ENCODE peak calls at places on chromosomes 6 and 20, in six cellular contexts. One of them, this sample, is unnamed.

GRCh38 chr6:47298475-47298874 is 11.2 kb downstream of the TNFRSF21 start:
- DNase-seq in ovary: no peak
- DNase-seq in K562: no peak
- DNase-seq in HepG2: no peak
- DNase-seq in A549: no peak
- DNase-seq in stomach: no peak
- DNase-seq in this sample: no peak

GRCh38 chr6:155351273-155352129 is 37.2 kb upstream of the TFB1M start:
- DNase-seq in K562: no peak
- DNase-seq in stomach: no peak
- DNase-seq in HepG2: no peak
- DNase-seq in A549: no peak
- DNase-seq in ovary: no peak
- DNase-seq in this sample: no peak

GRCh38 chr6:115948751-115949150 is 111.9 kb downstream of the FRK start:
- DNase-seq in stomach: no peak
- DNase-seq in HepG2: no peak
- DNase-seq in ovary: no peak
- DNase-seq in K562: no peak
- DNase-seq in A549: no peak
- DNase-seq in this sample: no peak

GRCh38 chr6:77740380-77740779 is 87.5 kb downstream of the MEI4 start:
- DNase-seq in K562: peak
- DNase-seq in stomach: no peak
- DNase-seq in HepG2: peak
- DNase-seq in ovary: no peak
- DNase-seq in A549: peak
- DNase-seq in this sample: no peak

GRCh38 chr6:10099086-10099499 is 315.8 kb downstream of the TFAP2A start:
- DNase-seq in ovary: no peak
- DNase-seq in A549: no peak
- DNase-seq in K562: peak
- DNase-seq in HepG2: no peak
- DNase-seq in stomach: peak
- DNase-seq in this sample: peak

GRCh38 chr6:142935553-142936517 is 9.1 kb downstream of the HIVEP2 start:
- DNase-seq in HepG2: no peak
- DNase-seq in A549: no peak
- DNase-seq in stomach: no peak
- DNase-seq in K562: no peak
- DNase-seq in ovary: no peak
- DNase-seq in this sample: no peak

GRCh38 chr6:16707101-16707783 is 54.0 kb downstream of the ATXN1 start:
- DNase-seq in HepG2: no peak
- DNase-seq in ovary: no peak
- DNase-seq in A549: no peak
- DNase-seq in stomach: no peak
- DNase-seq in K562: no peak
- DNase-seq in this sample: no peak

GRCh38 chr20:19378057-19378456 is 165.6 kb downstream of the SLC24A3 start:
- DNase-seq in K562: no peak
- DNase-seq in stomach: no peak
- DNase-seq in A549: no peak
- DNase-seq in ovary: no peak
- DNase-seq in HepG2: no peak
- DNase-seq in this sample: no peak

GRCh38 chr20:62994850-62995249 is 11.9 kb downstream of the BHLHE23 start:
- DNase-seq in HepG2: no peak
- DNase-seq in ovary: no peak
- DNase-seq in K562: no peak
- DNase-seq in stomach: no peak
- DNase-seq in A549: no peak
- DNase-seq in this sample: no peak

GRCh38 chr20:24059174-24059573 is 70.6 kb upstream of the GGTLC1 start:
- DNase-seq in A549: no peak
- DNase-seq in ovary: no peak
- DNase-seq in stomach: no peak
- DNase-seq in K562: no peak
- DNase-seq in HepG2: no peak
- DNase-seq in this sample: no peak

GRCh38 chr6:148440877-148441453 is 98.3 kb downstream of the SASH1 start:
- DNase-seq in K562: no peak
- DNase-seq in ovary: peak
- DNase-seq in HepG2: peak
- DNase-seq in A549: peak
- DNase-seq in stomach: peak
- DNase-seq in this sample: peak

GRCh38 chr6:148443798-148444560 is 101.3 kb downstream of the SASH1 start:
- DNase-seq in HepG2: no peak
- DNase-seq in K562: no peak
- DNase-seq in stomach: no peak
- DNase-seq in A549: no peak
- DNase-seq in ovary: no peak
- DNase-seq in this sample: no peak

GRCh38 chr6:148438593-148438992 is 96.0 kb downstream of the SASH1 start:
- DNase-seq in stomach: no peak
- DNase-seq in K562: no peak
- DNase-seq in HepG2: no peak
- DNase-seq in ovary: no peak
- DNase-seq in A549: no peak
- DNase-seq in this sample: no peak

GRCh38 chr6:148440021-148440420 is 97.4 kb downstream of the SASH1 start:
- DNase-seq in HepG2: no peak
- DNase-seq in K562: no peak
- DNase-seq in stomach: no peak
- DNase-seq in ovary: no peak
- DNase-seq in A549: no peak
- DNase-seq in this sample: no peak

GRCh38 chr6:148441454-148441911 is 98.8 kb downstream of the SASH1 start:
- DNase-seq in K562: no peak
- DNase-seq in HepG2: peak
- DNase-seq in stomach: no peak
- DNase-seq in ovary: no peak
- DNase-seq in A549: peak
- DNase-seq in this sample: no peak
- TF ChIP-seq EP300 in K562: no peak
- TF ChIP-seq EP300 in HepG2: no peak
- TF ChIP-seq EP300 in stomach: no peak
- TF ChIP-seq EP300 in ovary: no peak
- TF ChIP-seq EP300 in A549: no peak
- TF ChIP-seq EP300 in this sample: peak

DNA sequence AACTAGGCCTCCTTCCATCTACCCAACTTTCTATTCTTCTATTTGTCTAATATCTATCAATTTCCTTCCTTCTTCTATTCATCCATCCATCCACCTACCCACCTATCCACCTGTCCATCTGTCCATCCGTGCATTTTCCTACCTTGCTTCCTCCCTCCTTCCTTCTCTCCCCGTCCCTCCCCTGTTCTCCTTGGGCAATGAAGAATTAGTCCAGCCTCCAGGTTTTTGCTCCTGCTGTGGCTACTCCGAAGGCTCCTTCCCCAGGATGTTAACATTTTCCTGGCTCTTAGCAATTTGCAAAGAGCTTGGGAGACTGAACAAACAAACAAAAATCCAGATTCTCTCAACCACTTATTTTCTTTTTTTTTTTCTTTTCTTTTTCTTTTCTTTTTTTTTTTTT is 81.6 kb downstream of the KCNB1 start:
- DNase-seq in A549: no peak
- DNase-seq in HepG2: no peak
- DNase-seq in K562: no peak
- DNase-seq in ovary: no peak
- DNase-seq in stomach: no peak
- DNase-seq in this sample: no peak
- H3K27ac ChIP-seq in A549: no peak
- H3K27ac ChIP-seq in HepG2: no peak
- H3K27ac ChIP-seq in K562: no peak
- H3K27ac ChIP-seq in ovary: no peak
- H3K27ac ChIP-seq in stomach: peak
- H3K27ac ChIP-seq in this sample: no peak

DNA sequence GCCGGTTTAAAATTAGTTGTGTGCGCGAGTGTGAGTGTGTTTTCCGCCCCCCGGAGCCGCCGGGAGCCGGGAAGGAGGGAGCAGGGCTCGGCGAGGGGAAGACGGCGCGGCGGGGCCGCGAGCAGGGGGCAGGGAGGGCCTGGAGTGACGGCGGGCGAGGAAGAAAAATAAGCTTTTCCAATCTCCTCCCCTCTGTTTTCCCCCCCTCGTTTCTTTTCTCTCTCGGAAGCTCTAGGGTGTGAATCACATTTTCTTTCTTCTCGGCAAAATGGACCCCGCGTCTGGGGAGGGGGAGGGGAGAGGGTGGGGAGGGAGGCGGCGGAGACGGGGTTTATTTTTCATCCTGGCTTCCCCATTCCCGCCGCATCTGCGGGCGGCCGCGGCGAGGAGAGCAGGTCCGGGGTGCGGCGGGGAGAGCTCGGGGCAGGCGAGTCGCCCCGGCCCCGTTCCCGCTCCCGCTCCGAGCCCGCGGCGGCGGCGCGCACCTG is 881 bp downstream of the BICRAL start:
- DNase-seq in ovary: peak
- DNase-seq in stomach: peak
- DNase-seq in A549: peak
- DNase-seq in K562: peak
- DNase-seq in HepG2: peak
- DNase-seq in this sample: peak
- TF ChIP-seq POLR2A in ovary: peak
- TF ChIP-seq POLR2A in stomach: peak
- TF ChIP-seq POLR2A in A549: peak
- TF ChIP-seq POLR2A in K562: peak
- TF ChIP-seq POLR2A in HepG2: peak
- TF ChIP-seq POLR2A in this sample: peak

GRCh38 chr6:167733740-167734661 is 92.7 kb upstream of the AFDN start:
- DNase-seq in stomach: peak
- DNase-seq in ovary: peak
- DNase-seq in HepG2: peak
- DNase-seq in K562: no peak
- DNase-seq in A549: no peak
- DNase-seq in this sample: no peak
- TF ChIP-seq EP300 in stomach: no peak
- TF ChIP-seq EP300 in ovary: no peak
- TF ChIP-seq EP300 in HepG2: peak
- TF ChIP-seq EP300 in K562: no peak
- TF ChIP-seq EP300 in A549: no peak
- TF ChIP-seq EP300 in this sample: no peak

GRCh38 chr20:50933589-50933988 is 2.4 kb upstream of the ADNP start:
- DNase-seq in ovary: no peak
- DNase-seq in K562: no peak
- DNase-seq in stomach: no peak
- DNase-seq in A549: no peak
- DNase-seq in HepG2: no peak
- DNase-seq in this sample: no peak

GRCh38 chr20:50931048-50931305 is 260 bp downstream of the ADNP start:
- DNase-seq in ovary: no peak
- DNase-seq in stomach: no peak
- DNase-seq in K562: no peak
- DNase-seq in A549: no peak
- DNase-seq in HepG2: no peak
- DNase-seq in this sample: no peak

GRCh38 chr20:50931306-50932015 is at the start of gene ADNP:
- DNase-seq in K562: peak
- DNase-seq in ovary: peak
- DNase-seq in stomach: peak
- DNase-seq in A549: peak
- DNase-seq in HepG2: peak
- DNase-seq in this sample: peak

GRCh38 chr20:50932016-50932338 is 740 bp upstream of the ADNP start:
- DNase-seq in stomach: no peak
- DNase-seq in ovary: no peak
- DNase-seq in A549: no peak
- DNase-seq in HepG2: no peak
- DNase-seq in K562: no peak
- DNase-seq in this sample: no peak

GRCh38 chr20:50932881-50933280 is 1.6 kb upstream of the ADNP start:
- DNase-seq in K562: no peak
- DNase-seq in A549: no peak
- DNase-seq in ovary: no peak
- DNase-seq in stomach: no peak
- DNase-seq in HepG2: no peak
- DNase-seq in this sample: no peak
- H3K27ac ChIP-seq in K562: no peak
- H3K27ac ChIP-seq in A549: no peak
- H3K27ac ChIP-seq in ovary: no peak
- H3K27ac ChIP-seq in stomach: no peak
- H3K27ac ChIP-seq in HepG2: peak
- H3K27ac ChIP-seq in this sample: no peak

GRCh38 chr20:58890073-58890453 is 37.5 kb downstream of the GNAS start:
- DNase-seq in HepG2: no peak
- DNase-seq in stomach: no peak
- DNase-seq in A549: no peak
- DNase-seq in K562: no peak
- DNase-seq in ovary: no peak
- DNase-seq in this sample: no peak

GRCh38 chr20:58889334-58890072 is 37.0 kb downstream of the GNAS start:
- DNase-seq in stomach: no peak
- DNase-seq in K562: no peak
- DNase-seq in HepG2: no peak
- DNase-seq in ovary: peak
- DNase-seq in A549: no peak
- DNase-seq in this sample: peak

GRCh38 chr20:58891686-58892125 is 39.2 kb downstream of the GNAS start:
- DNase-seq in HepG2: no peak
- DNase-seq in A549: peak
- DNase-seq in ovary: peak
- DNase-seq in stomach: peak
- DNase-seq in K562: peak
- DNase-seq in this sample: peak

GRCh38 chr20:58891076-58891685 is 38.7 kb downstream of the GNAS start:
- DNase-seq in K562: peak
- DNase-seq in ovary: peak
- DNase-seq in HepG2: no peak
- DNase-seq in A549: peak
- DNase-seq in stomach: peak
- DNase-seq in this sample: peak

DNA sequence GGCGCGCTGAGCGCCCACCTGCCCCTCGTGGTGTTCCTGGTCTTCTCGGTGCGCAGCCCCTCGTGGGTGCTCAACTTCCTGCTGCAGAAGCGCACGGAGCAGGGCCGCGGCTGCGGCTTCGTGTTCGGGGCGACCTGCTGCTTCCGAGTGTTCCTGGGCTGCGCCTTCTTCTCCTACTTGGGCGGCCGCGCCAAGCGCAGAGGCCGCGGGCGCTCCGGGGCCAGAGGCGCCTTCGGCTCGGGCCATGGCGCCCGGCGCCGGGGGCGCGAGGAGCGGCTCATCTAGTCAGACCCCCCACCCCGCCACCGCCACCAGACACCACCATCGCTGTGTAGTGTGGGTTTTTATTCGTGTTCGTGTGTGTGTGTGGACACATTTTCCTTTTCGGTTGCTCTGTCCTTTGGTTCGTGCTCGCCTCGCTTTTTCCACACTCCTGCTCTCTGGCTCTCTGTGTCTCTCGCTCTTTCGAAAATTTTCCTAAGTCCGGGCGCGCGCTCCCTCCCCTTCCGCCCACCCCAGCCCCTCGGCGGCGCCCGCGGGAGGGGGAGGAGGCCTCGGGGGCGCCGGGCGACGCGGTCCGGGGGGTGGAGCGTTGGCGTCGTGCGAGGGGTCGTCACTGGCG is 38.0 kb downstream of the GNAS start:
- DNase-seq in stomach: peak
- DNase-seq in A549: peak
- DNase-seq in ovary: peak
- DNase-seq in K562: peak
- DNase-seq in HepG2: peak
- DNase-seq in this sample: peak
- TF ChIP-seq POLR2A in stomach: no peak
- TF ChIP-seq POLR2A in A549: peak
- TF ChIP-seq POLR2A in ovary: no peak
- TF ChIP-seq POLR2A in K562: peak
- TF ChIP-seq POLR2A in HepG2: peak
- TF ChIP-seq POLR2A in this sample: peak